ENCODE peak calls at places on chromosomes 11 and 22, in four cellular contexts. P, H, K and W are unnamed samples.

GRCh38 chr11:15920856-15921629 is 435.3 kb downstream of the SOX6 start:
- DNase-seq in P (no peak), H (no peak), K (no peak), W (no peak)

GRCh38 chr22:18136563-18137320 is 13.2 kb upstream of the USP18 start:
- DNase-seq in P (no peak), H (no peak), K (no peak), W (peak)

GRCh38 chr11:17412488-17413180 is 24.2 kb upstream of the KCNJ11 start:
- DNase-seq in H (no peak), P (peak), K (no peak), W (peak)

GRCh38 chr11:68954970-68955958 is 25.5 kb downstream of the MRGPRD start:
- DNase-seq in P (peak), H (no peak), K (no peak), W (peak)

GRCh38 chr11:74820763-74821162 is 72.1 kb downstream of the RNF169 start:
- DNase-seq in K (no peak), H (no peak), P (peak), W (no peak)

GRCh38 chr11:114821626-114822025 is 143.3 kb downstream of the NXPE2 start:
- DNase-seq in K (no peak), P (no peak), H (no peak), W (peak)

GRCh38 chr11:114367244-114367957 is 32.9 kb downstream of the C11orf71 start:
- DNase-seq in H (no peak), P (no peak), K (peak), W (no peak)

GRCh38 chr22:42080287-42080686 is 787 bp downstream of the SMDT1 start:
- DNase-seq in H (no peak), K (peak), P (peak), W (peak)

GRCh38 chr11:43899094-43899493 is 18.5 kb downstream of the ALKBH3 start:
- DNase-seq in K (no peak), P (no peak), H (no peak), W (no peak)

GRCh38 chr11:78717031-78717430 is 142.4 kb upstream of the NARS2 start:
- DNase-seq in H (no peak), K (no peak), P (no peak), W (no peak)

GRCh38 chr11:78725200-78725599 is 150.5 kb upstream of the NARS2 start:
- DNase-seq in H (no peak), P (no peak), K (peak), W (no peak)

GRCh38 chr11:78722786-78723185 is 148.1 kb upstream of the NARS2 start:
- DNase-seq in H (no peak), K (no peak), P (no peak), W (no peak)

GRCh38 chr11:78715639-78716311 is 141.1 kb upstream of the NARS2 start:
- DNase-seq in K (peak), P (peak), H (peak), W (peak)

GRCh38 chr11:78720281-78720989 is 145.8 kb upstream of the NARS2 start:
- DNase-seq in P (no peak), H (no peak), K (no peak), W (no peak)
- TF ChIP-seq REST in P (no peak), H (no peak), K (no peak), W (no peak)

DNA sequence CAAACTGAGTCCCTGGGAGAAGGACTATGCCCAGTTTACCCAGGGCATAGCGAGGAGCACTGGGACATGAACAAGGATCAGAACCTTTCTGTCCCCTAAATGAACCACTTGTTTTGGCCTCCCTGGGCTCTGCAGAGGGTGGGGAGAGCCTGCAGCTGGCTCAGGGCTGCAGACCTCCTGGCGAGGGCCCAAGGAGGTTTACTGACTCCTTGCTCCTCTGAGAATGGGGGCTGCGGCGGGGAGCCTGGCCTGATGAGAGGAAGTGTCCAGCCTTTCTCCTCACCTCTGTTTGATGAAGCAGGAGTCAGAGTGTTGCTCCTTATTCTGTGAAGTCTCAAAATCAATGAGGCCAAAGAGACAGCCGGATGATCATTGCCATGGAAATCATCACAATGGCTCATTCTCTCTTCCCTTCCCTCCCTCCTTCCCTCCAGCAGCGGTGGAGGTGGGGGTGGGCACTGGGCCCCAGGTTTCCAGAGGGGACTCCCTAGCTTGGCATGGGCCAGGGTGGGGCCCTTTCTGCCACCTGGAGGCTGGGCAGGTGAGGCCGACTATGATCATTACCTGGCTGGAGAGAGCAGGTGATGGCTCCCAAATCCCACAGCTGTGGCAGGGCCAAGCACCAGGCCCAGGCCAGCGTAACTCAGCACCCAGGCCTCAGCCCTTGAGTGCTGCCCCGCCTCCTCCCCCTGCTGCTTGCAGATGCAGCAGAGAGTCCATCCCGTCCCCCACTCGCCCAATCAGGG is 169.7 kb downstream of the CEP164 start:
- DNase-seq in P (no peak), H (no peak), K (no peak), W (no peak)
- H3K4me2 ChIP-seq in P (no peak), H (no peak), K (no peak), W (no peak)

GRCh38 chr11:133531971-133532651 is at the start of gene OPCML:
- DNase-seq in P (no peak), K (no peak), H (no peak), W (peak)
- TF ChIP-seq REST in P (no peak), K (no peak), H (no peak), W (no peak)

GRCh38 chr11:19652976-19653375 is 59.7 kb upstream of the NAV2 start:
- DNase-seq in K (no peak), H (no peak), P (no peak), W (no peak)
- H3K4me2 ChIP-seq in K (no peak), H (no peak), P (no peak), W (no peak)

GRCh38 chr11:34916014-34916809 is at the start of the genes APIP and PDHX:
- DNase-seq in K (peak), P (peak), H (peak), W (peak)
- TF ChIP-seq REST in K (no peak), P (no peak), H (no peak), W (no peak)

DNA sequence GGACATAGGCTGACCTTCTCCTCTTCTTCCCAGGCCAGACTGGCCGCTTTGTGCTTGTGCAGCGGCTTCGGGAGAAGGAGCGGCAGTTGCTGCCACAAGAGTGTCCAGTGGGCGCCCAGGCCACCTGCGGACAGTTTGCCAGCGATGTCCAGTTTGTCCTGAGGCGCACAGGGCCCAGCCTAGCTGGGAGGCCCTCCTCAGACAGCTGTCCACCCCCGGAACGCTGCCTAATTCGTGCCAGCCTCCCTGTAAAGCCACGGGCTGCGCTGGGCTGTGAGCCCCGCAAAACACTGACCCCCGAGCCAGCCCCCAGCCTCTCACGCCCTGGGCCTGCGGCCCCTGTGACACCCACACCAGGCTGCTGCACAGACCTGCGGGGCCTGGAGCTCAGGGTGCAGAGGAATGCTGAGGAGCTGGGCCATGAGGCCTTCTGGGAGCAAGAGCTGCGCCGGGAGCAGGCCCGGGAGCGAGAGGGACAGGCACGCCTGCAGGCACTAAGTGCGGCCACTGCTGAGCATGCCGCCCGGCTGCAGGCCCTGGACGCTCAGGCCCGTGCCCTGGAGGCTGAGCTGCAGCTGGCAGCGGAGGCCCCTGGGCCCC is 1.4 kb downstream of the RASSF7 start:
- DNase-seq in P (no peak), H (no peak), K (no peak), W (no peak)
- H3K4me2 ChIP-seq in P (peak), H (peak), K (peak), W (peak)

DNA sequence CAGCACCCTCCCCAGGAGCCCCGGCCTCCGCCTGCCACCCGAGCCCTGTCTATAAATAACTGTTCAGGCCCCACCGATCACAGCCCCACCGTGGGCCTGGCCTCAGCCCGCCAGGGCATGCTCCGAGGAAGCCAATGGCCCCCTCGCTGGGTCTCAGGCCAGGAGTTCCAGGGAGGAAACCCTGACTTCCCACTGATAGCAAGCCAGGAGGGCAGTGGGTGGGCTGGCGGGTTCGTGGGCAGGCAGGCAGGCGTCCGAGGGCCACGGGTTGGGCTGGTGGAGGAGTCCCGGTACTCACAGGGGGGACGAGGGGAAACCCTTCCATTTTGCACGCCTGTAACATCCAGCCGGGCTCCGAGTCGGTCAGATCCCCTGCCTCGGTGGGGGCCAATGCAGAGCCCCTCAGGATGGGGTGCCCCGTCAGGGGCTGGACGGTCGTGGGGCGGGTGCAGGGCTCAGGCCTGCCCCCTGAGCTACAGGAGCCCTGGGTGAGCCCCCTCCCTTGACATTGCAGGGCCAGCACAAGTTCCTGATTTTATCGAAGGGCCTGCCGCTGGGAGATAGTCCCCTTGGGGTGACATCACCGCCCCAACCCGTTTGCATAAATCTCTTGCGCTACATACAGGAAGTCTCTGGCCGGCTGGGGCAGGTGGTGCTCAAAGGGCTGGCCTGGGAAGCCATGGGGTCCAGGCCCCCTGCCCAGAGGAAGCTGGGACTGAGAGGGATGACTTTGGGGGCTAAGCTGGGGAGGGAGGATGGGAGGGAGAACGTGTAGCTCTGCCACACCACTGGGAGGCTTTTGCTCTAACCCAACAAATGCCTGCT is at the start of gene SPI1:
- DNase-seq in P (no peak), K (peak), H (no peak), W (peak)
- TF ChIP-seq REST in P (no peak), K (no peak), H (no peak), W (no peak)

GRCh38 chr11:11806586-11806985 is 35.2 kb upstream of the USP47 start:
- DNase-seq in P (no peak), H (no peak), K (no peak), W (no peak)

GRCh38 chr11:11807811-11808210 is 34.0 kb upstream of the USP47 start:
- DNase-seq in P (no peak), K (no peak), H (no peak), W (no peak)

GRCh38 chr11:11806074-11806473 is 35.7 kb upstream of the USP47 start:
- DNase-seq in P (no peak), H (no peak), K (no peak), W (no peak)

GRCh38 chr11:11810764-11811726 is 30.7 kb upstream of the USP47 start:
- DNase-seq in K (no peak), P (no peak), H (peak), W (peak)

GRCh38 chr11:11808992-11809583 is 32.7 kb upstream of the USP47 start:
- DNase-seq in P (no peak), K (no peak), H (no peak), W (no peak)
- H3K4me2 ChIP-seq in P (no peak), K (no peak), H (no peak), W (no peak)